ENCODE peak calls at places on chromosomes 2 and 18, in nine cellular contexts. U is activated T-cell treated with anti-CD3 and anti-CD28 coated beads, Interleukin-2, amount 50 U/mL, for 72 hours; G is GM12892; B is GM03348; T is cortex of kidney; K is progenitor cell of endocrine pancreas; F is anterior cingulate cortex; O is Daoy; S is mesendoderm. L is an unnamed sample.

GRCh38 chr2:40405440-40405839 is 46.5 kb downstream of the SLC8A1 start:
- DNase-seq in U (no peak), G (no peak), B (peak; percentile 30), T (no peak), K (no peak), F (no peak), O (no peak), S (no peak), L (no peak)

GRCh38 chr2:215619022-215619958 is 183.4 kb upstream of the FN1 start:
- DNase-seq in U (no peak), G (no peak), B (no peak), T (no peak), K (no peak), F (no peak), O (peak; percentile 95), S (peak; percentile 98), L (no peak)

GRCh38 chr2:158102446-158102845 is 770 bp downstream of the UPP2 start:
- DNase-seq in U (no peak), G (no peak), B (no peak), T (no peak), K (no peak), F (no peak), O (no peak), S (no peak), L (no peak)

GRCh38 chr18:63881851-63882250 is 5.7 kb upstream of the SERPINB2 start:
- DNase-seq in U (no peak), G (no peak), B (peak; percentile 28), T (no peak), K (no peak), F (no peak), O (peak; percentile 46), S (no peak), L (no peak)

GRCh38 chr2:85259865-85260264 is 67.9 kb downstream of the TGOLN2 start:
- DNase-seq in U (no peak), G (no peak), B (no peak), T (no peak), K (no peak), F (no peak), O (no peak), S (no peak), L (no peak)

GRCh38 chr18:23406271-23406787 is 46.8 kb upstream of the RIOK3 start:
- DNase-seq in U (no peak), G (no peak), B (peak; percentile 29), T (no peak), K (no peak), F (no peak), O (peak; percentile 17), S (no peak), L (no peak)

GRCh38 chr2:128268611-128269357 is 49.9 kb downstream of the HS6ST1 start:
- DNase-seq in U (no peak), G (no peak), B (no peak), T (no peak), K (no peak), F (no peak), O (no peak), S (no peak), L (no peak)

GRCh38 chr2:225337183-225337582 is 62.3 kb upstream of the NYAP2 start:
- DNase-seq in U (no peak), G (no peak), B (no peak), T (no peak), K (no peak), F (no peak), O (peak; percentile 2), S (peak; percentile 74), L (no peak)

GRCh38 chr2:175744000-175744399 is 258.1 kb downstream of the LNPK start:
- DNase-seq in U (no peak), G (no peak), B (no peak), T (no peak), K (no peak), F (no peak), O (no peak), S (peak; percentile 44), L (no peak)

GRCh38 chr2:80338794-80339193 is 34.2 kb upstream of the LRRTM1 start:
- DNase-seq in U (no peak), G (no peak), B (no peak), T (no peak), K (no peak), F (no peak), O (no peak), S (no peak), L (no peak)

GRCh38 chr2:140873915-140874531 is 1256.8 kb downstream of the LRP1B start:
- DNase-seq in U (no peak), G (no peak), B (no peak), T (no peak), K (no peak), F (no peak), O (no peak), S (peak; percentile 40), L (no peak)

GRCh38 chr2:190113000-190113399 is 50.5 kb upstream of the MSTN start:
- DNase-seq in U (no peak), G (no peak), B (no peak), T (no peak), K (no peak), F (no peak), O (no peak), S (no peak), L (no peak)

GRCh38 chr2:10006248-10007147 is 36.9 kb upstream of the KLF11 start:
- DNase-seq in U (no peak), G (no peak), B (no peak), T (no peak), K (no peak), F (no peak), O (no peak), S (peak; percentile 25), L (no peak)

GRCh38 chr18:13984080-13984479 is 68.7 kb upstream of the MC2R start:
- DNase-seq in U (no peak), G (no peak), B (no peak), T (no peak), K (no peak), F (no peak), O (no peak), S (no peak), L (no peak)

GRCh38 chr18:10518595-10519273 is 7.1 kb upstream of the NAPG start:
- DNase-seq in U (no peak), G (no peak), B (peak; percentile 37), T (no peak), K (no peak), F (peak; percentile 63), O (peak; percentile 12), S (peak; percentile 48), L (peak; percentile 19)

GRCh38 chr2:118443596-118443995 is 355.3 kb downstream of the INSIG2 start:
- DNase-seq in U (no peak), G (no peak), B (peak; percentile 68), T (no peak), K (no peak), F (no peak), O (peak; percentile 50), S (peak; percentile 29), L (no peak)

L was measured in GM13977.